ENCODE peak calls at places on chromosomes 7 and 10, in six cellular contexts. O is epithelial cell of proximal tubule; Y is fibroblast of mammary gland; Q is NB4; E is choroid plexus epithelial cell; G is CD4-positive, alpha-beta memory T cell. H is an unnamed sample.
A peak's percentile ranks its signal among the peaks of the same experiment; 100 is the strongest.

GRCh38 chr10:104337527-104337984 is 709 bp downstream of the ITPRIP start:
- DNase-seq in O (no peak), Y (peak; percentile 47), Q (peak; percentile 91), E (peak; percentile 59), G (no peak), H (no peak)

GRCh38 chr7:100130608-100131453 is 4.1 kb downstream of the MBLAC1 start:
- DNase-seq in O (no peak), Y (peak; percentile 40), Q (peak; percentile 79), E (peak; percentile 61), G (peak; percentile 78), H (no peak)

GRCh38 chr10:102612964-102613275 is 31.4 kb upstream of the TRIM8 start:
- DNase-seq in O (no peak), Y (no peak), Q (no peak), E (no peak), G (peak; percentile 77), H (no peak)

GRCh38 chr7:104973227-104973626 is 40.8 kb upstream of the KMT2E start:
- DNase-seq in O (no peak), Y (peak; percentile 50), Q (no peak), E (no peak), G (no peak), H (no peak)

GRCh38 chr10:131620314-131620713 is 280.5 kb upstream of the PPP2R2D start:
- DNase-seq in O (no peak), Y (no peak), Q (no peak), E (no peak), G (no peak), H (no peak)

GRCh38 chr10:60778978-60779668 is 845 bp downstream of the CDK1 start:
- DNase-seq in O (no peak), Y (no peak), Q (peak; percentile 23), E (peak; percentile 20), G (peak; percentile 10), H (no peak)

GRCh38 chr10:96667401-96667800 is 52.9 kb downstream of the PIK3AP1 start:
- DNase-seq in O (no peak), Y (no peak), Q (no peak), E (no peak), G (no peak), H (no peak)

GRCh38 chr10:112927980-112928379 is 22.1 kb upstream of the TCF7L2 start:
- DNase-seq in O (no peak), Y (no peak), Q (no peak), E (no peak), G (no peak), H (no peak)

GRCh38 chr7:469591-469961 is 50.1 kb downstream of the PDGFA start:
- DNase-seq in O (no peak), Y (no peak), Q (no peak), E (no peak), G (no peak), H (no peak)

GRCh38 chr10:49119746-49120145 is 4.4 kb upstream of the VSTM4 start:
- DNase-seq in O (peak; percentile 53), Y (no peak), Q (no peak), E (peak; percentile 20), G (no peak), H (no peak)

GRCh38 chr7:116809636-116810266 is 52.6 kb upstream of the CAPZA2 start:
- DNase-seq in O (no peak), Y (peak; percentile 77), Q (peak; percentile 71), E (peak; percentile 87), G (peak; percentile 25), H (peak; percentile 63)

GRCh38 chr10:21402606-21403083 is 122.8 kb downstream of the SKIDA1 start:
- DNase-seq in O (peak; percentile 40), Y (peak; percentile 56), Q (no peak), E (peak; percentile 81), G (no peak), H (no peak)

GRCh38 chr10:78589687-78590086 is 479.1 kb upstream of the ZMIZ1 start:
- DNase-seq in O (no peak), Y (no peak), Q (no peak), E (no peak), G (no peak), H (no peak)

GRCh38 chr10:99537381-99538286 is 4.9 kb downstream of the NKX2-3 start:
- DNase-seq in O (no peak), Y (no peak), Q (peak; percentile 82), E (no peak), G (no peak), H (no peak)

GRCh38 chr10:121659236-121659635 is 61.0 kb upstream of the FGFR2 start:
- DNase-seq in O (no peak), Y (no peak), Q (no peak), E (no peak), G (no peak), H (no peak)

GRCh38 chr10:72567421-72567820 is 58.5 kb downstream of the MICU1 start:
- DNase-seq in O (peak; percentile 79), Y (peak; percentile 24), Q (no peak), E (peak; percentile 10), G (no peak), H (no peak)

GRCh38 chr10:50431791-50432190 is 180.5 kb upstream of the ASAH2 start:
- DNase-seq in O (no peak), Y (peak; percentile 75), Q (no peak), E (peak; percentile 61), G (no peak), H (no peak)

GRCh38 chr10:77165445-77166316 is 471.9 kb downstream of the KCNMA1 start:
- DNase-seq in O (no peak), Y (peak; percentile 77), Q (peak; percentile 82), E (peak; percentile 75), G (peak; percentile 23), H (peak; percentile 49)

GRCh38 chr10:69497611-69498390 is 46.5 kb downstream of the TSPAN15 start:
- DNase-seq in O (no peak), Y (no peak), Q (no peak), E (no peak), G (peak; percentile 41), H (no peak)

GRCh38 chr7:139813689-139814088 is 15.4 kb upstream of the TBXAS1 start:
- DNase-seq in O (no peak), Y (no peak), Q (no peak), E (no peak), G (no peak), H (no peak)

GRCh38 chr10:122510736-122511135 is 49.4 kb downstream of the HTRA1 start:
- DNase-seq in O (no peak), Y (no peak), Q (peak; percentile 55), E (no peak), G (no peak), H (no peak)

GRCh38 chr7:52555805-52556204 is 479.6 kb upstream of the POM121L12 start:
- DNase-seq in O (no peak), Y (no peak), Q (no peak), E (no peak), G (no peak), H (no peak)

GRCh38 chr10:79074732-79075131 is 6.0 kb downstream of the ZMIZ1 start:
- DNase-seq in O (no peak), Y (no peak), Q (no peak), E (no peak), G (no peak), H (no peak)

GRCh38 chr7:5420108-5420840 is 3.4 kb downstream of the TNRC18 start:
- DNase-seq in O (no peak), Y (no peak), Q (peak; percentile 70), E (peak; percentile 14), G (peak; percentile 31), H (no peak)

GRCh38 chr10:117546020-117546629 is 3.6 kb downstream of the EMX2 start:
- DNase-seq in O (no peak), Y (no peak), Q (no peak), E (no peak), G (no peak), H (no peak)

GRCh38 chr7:80934286-80934685 is 15.4 kb upstream of the SEMA3C start:
- DNase-seq in O (peak; percentile 36), Y (no peak), Q (no peak), E (peak; percentile 50), G (no peak), H (no peak)

GRCh38 chr10:98353105-98353504 is 61.9 kb downstream of the PYROXD2 start:
- DNase-seq in O (no peak), Y (no peak), Q (no peak), E (no peak), G (no peak), H (no peak)

DNA sequence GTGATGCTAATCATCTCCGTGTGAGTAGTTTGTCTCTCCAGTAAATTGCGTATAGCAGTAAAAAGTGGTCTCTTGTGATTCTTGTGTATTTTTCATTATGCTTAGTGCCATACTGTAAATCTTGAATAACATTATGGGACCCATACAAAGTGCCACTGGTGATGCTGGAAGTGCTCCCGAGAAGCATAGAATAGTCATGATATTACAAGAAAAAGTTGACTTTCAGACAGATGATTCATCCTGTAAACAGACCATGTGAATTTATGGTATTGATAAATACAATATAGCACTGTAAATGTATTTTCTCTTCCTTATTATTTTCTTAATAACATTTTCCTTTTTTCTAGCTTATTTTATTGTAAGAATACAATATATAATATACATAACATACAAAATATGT is 74.6 kb upstream of the CDK6 start:
- DNase-seq in O (no peak), Y (no peak), Q (no peak), E (no peak), G (no peak), H (no peak)
- H3K4me3 ChIP-seq in O (no peak overlapping the region), Y (no peak overlapping the region), Q (no peak overlapping the region), E (no peak overlapping the region), G (no peak overlapping the region), H (no peak overlapping the region)

DNA sequence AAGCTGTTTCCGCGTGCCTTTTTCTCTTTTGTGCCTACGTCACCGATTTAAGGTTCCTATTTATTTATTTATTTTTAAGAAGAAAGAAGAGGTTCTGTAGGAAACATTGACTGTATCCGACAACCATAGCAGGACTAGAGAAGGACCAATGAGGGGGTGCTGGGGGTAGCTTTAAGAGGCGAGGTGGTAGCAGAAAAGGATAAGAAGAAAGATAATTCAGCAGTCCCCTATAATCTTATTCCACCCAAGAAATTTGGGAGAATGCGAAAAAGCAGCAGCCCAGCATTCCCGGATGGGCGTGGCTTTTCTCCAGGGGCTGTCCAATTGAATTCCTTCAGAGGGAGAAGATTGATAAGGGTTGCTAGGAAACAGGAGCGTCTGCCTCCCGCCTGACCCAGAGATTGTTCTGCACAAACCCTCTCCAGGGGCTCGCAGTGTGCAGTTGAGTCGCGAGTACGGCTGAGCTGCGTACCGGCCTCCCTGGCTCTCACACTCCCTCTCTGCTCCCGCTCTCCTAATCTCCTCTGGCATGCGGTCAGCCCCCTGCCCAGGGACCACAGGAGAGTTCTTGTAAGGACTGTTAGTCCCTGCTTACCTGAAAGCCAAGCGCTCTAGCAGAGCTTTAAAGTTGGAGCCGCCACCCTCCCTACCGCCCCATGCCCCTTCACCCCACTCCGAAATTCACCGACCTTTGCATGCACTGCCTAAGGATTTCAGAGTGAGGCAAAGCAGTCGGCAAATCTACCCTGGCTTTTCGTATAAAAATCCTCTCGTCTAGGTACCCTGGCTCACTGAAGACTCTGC is at the start of gene GRM3:
- DNase-seq in O (no peak), Y (no peak), Q (no peak), E (no peak), G (no peak), H (peak; percentile 57)
- H3K4me3 ChIP-seq in O (no peak within 1 kb of the TSS), Y (no peak within 1 kb of the TSS), Q (no peak within 1 kb of the TSS), E (no peak within 1 kb of the TSS), G (no peak within 1 kb of the TSS), H (peak within 1 kb of the TSS; percentile 57)

GRCh38 chr7:2613113-2613925 is 18.5 kb upstream of the TTYH3 start:
- DNase-seq in O (no peak), Y (no peak), Q (no peak), E (no peak), G (no peak), H (no peak)
- H3K4me3 ChIP-seq in O (no peak overlapping the region), Y (no peak overlapping the region), Q (no peak overlapping the region), E (no peak overlapping the region), G (no peak overlapping the region), H (no peak overlapping the region)

GRCh38 chr10:44955408-44956070 is 4.1 kb upstream of the RASSF4 start:
- DNase-seq in O (no peak), Y (no peak), Q (no peak), E (no peak), G (no peak), H (no peak)
- H3K4me3 ChIP-seq in O (no peak overlapping the region), Y (no peak overlapping the region), Q (no peak overlapping the region), E (no peak overlapping the region), G (no peak overlapping the region), H (no peak overlapping the region)